ENCODE peak calls at places on chromosome 11, in seven cellular contexts. N is psoas muscle, L is tibial artery, G is breast epithelium, U is body of pancreas, Y is heart right ventricle, Q is transverse colon. D is an unnamed sample.

GRCh38 chr11:38278457-38279141 is 1680.6 kb upstream of the RAG2 start:
- DNase-seq in N (no peak), L (no peak), G (no peak), U (no peak), Y (no peak), Q (no peak), D (no peak)

GRCh38 chr11:120023120-120023519 is 114.8 kb downstream of the TRIM29 start:
- DNase-seq in N (no peak), L (no peak), G (no peak), U (no peak), Y (no peak), Q (no peak), D (no peak)

GRCh38 chr11:92129811-92130210 is 94.8 kb upstream of the FAT3 start:
- DNase-seq in N (no peak), L (no peak), G (no peak), U (no peak), Y (no peak), Q (no peak), D (no peak)

GRCh38 chr11:44016546-44017442 is 31.0 kb upstream of the ACCSL start:
- DNase-seq in N (no peak), L (peak; percentile 58), G (no peak), U (no peak), Y (no peak), Q (no peak), D (no peak)

GRCh38 chr11:70522613-70523311 is 124.4 kb downstream of the CTTN start:
- DNase-seq in N (no peak), L (no peak), G (no peak), U (no peak), Y (no peak), Q (peak; percentile 14), D (no peak)

GRCh38 chr11:76077575-76078150 is 128.6 kb downstream of the WNT11 start:
- DNase-seq in N (no peak), L (no peak), G (no peak), U (no peak), Y (no peak), Q (no peak), D (no peak)

GRCh38 chr11:6022954-6023353 is 7.6 kb downstream of the OR56A1 start:
- DNase-seq in N (no peak), L (no peak), G (no peak), U (no peak), Y (no peak), Q (no peak), D (no peak)

GRCh38 chr11:110491577-110492352 is 62.0 kb downstream of the FDX1 start:
- DNase-seq in N (no peak), L (no peak), G (no peak), U (no peak), Y (no peak), Q (no peak), D (no peak)

GRCh38 chr11:44911031-44911814 is 39.5 kb downstream of the TP53I11 start:
- DNase-seq in N (peak; percentile 73), L (peak; percentile 90), G (peak; percentile 73), U (peak; percentile 88), Y (peak; percentile 67), Q (peak; percentile 87), D (peak; percentile 89)

GRCh38 chr11:69311767-69312385 is 17.9 kb downstream of the MYEOV start:
- DNase-seq in N (no peak), L (peak; percentile 45), G (no peak), U (no peak), Y (no peak), Q (no peak), D (no peak)

DNA sequence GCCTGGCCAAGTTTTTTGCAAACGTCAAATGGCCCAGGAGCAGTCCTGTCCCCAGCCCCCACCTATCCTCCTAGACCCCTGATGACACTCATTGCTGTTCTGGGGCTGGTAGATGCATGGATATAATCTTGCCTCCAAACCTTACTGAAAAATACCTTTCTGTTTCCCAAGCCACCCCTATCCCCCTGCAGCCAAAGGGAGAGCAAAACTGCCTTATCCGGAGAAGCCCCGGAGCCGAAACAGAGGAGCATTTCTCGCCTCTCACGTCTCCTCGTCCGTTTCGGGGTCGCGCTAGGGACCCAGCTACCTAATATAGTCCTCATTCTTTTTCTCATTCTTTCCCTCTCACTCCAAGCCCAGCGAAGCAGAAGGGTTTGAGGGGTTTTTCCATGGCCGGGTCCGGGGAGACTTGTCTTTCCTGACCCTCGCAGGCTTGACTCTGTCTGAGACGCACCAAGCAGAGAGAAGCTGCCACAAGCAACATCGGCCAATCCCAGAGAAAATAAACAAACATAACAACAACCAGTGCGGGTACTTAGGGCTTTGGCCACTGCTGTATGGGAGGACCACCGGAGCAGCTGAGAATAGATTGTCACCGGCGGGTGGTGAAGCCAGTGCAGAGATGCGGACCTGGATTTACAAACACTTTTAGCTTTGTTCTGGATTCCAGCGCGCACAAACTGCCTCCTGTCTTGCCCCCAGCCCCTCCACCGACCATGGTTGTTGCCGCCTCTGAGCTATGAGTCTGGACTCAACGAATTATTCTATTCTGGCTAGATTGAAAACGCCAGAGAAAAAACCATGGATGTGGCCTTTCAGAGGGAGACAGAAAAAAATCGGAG is 1.6 kb downstream of the BSX start:
- DNase-seq in N (no peak), L (no peak), G (no peak), U (no peak), Y (no peak), Q (no peak), D (no peak)
- H3K27me3 ChIP-seq in N (peaks cover 44% of the 10 kb centered on the region), L (peaks cover 99% of the 10 kb centered on the region), G (peaks cover 6% of the 10 kb centered on the region), U (peaks cover 45% of the 10 kb centered on the region), Y (peaks cover 100% of the 10 kb centered on the region), Q (peaks cover 100% of the 10 kb centered on the region), D (peaks cover 6% of the 10 kb centered on the region)

GRCh38 chr11:84780689-84781293 is 846.4 kb downstream of the DLG2 start:
- DNase-seq in N (no peak), L (no peak), G (no peak), U (no peak), Y (no peak), Q (no peak), D (no peak)
- TF ChIP-seq CTCF in N (peak; percentile 49), L (peak; percentile 30), G (no peak), U (peak; percentile 48), Y (peak; percentile 43), Q (peak; percentile 57), D (no peak)

GRCh38 chr11:47592970-47593369 is 1.2 kb downstream of the C1QTNF4 start:
- DNase-seq in N (no peak), L (no peak), G (no peak), U (no peak), Y (no peak), Q (no peak), D (no peak)
- H3K27me3 ChIP-seq in N (peaks cover 23% of the 10 kb centered on the region), L (peaks cover 73% of the 10 kb centered on the region), G (no peaks in the 10 kb centered on the region), U (peaks cover 29% of the 10 kb centered on the region), Y (peaks cover 62% of the 10 kb centered on the region), Q (peaks cover 62% of the 10 kb centered on the region), D (no peaks in the 10 kb centered on the region)

GRCh38 chr11:34886609-34887008 is 29.6 kb downstream of the APIP start:
- DNase-seq in N (no peak), L (no peak), G (no peak), U (no peak), Y (no peak), Q (no peak), D (no peak)

GRCh38 chr11:34887260-34887659 is 28.9 kb downstream of the APIP start:
- DNase-seq in N (no peak), L (no peak), G (no peak), U (no peak), Y (no peak), Q (no peak), D (no peak)

GRCh38 chr11:34891611-34892010 is 24.6 kb downstream of the APIP start:
- DNase-seq in N (no peak), L (no peak), G (no peak), U (no peak), Y (no peak), Q (no peak), D (no peak)

GRCh38 chr11:34890812-34891211 is 25.4 kb downstream of the APIP start:
- DNase-seq in N (no peak), L (no peak), G (no peak), U (no peak), Y (no peak), Q (no peak), D (no peak)

DNA sequence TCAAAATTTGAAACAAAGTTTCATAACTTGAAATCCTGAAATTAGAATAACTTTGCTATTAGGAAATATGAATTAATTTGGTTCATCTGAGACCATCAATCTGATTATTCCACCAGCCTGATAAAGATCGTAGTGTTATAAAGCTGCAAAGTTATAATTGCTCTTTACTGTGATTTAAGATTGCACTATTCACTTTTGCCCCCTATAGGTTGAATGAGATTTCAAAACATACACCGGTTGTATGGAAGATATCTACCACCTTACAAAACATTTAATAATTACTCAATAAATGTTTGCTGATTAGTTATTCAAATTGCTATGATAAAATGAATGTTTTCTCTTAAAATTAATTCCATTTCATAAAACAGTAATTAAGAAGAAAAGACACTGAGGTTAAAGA is 26.1 kb downstream of the APIP start:
- DNase-seq in N (no peak), L (no peak), G (no peak), U (no peak), Y (no peak), Q (no peak), D (no peak)
- TF ChIP-seq CTCF in N (no peak), L (no peak), G (peak; percentile 27), U (peak; percentile 13), Y (no peak), Q (peak; percentile 58), D (no peak)